ENCODE peak calls at places on chromosomes 13 and 19, in six cellular contexts. L is stimulated activated CD4-positive, alpha-beta T cell treated with anti-CD3 and anti-CD28 coated beads, Interleukin-2, amount 100 ng/mL, for 48 hours; K is PC-9; Y is HFF-Myc; X is ELR; V is erythroblast. M is an unnamed sample.

GRCh38 chr19:13937479-13938360 is 497 bp downstream of the PODNL1 start:
- DNase-seq in L (no peak), X (peak; percentile 17), V (no peak), Y (no peak), K (no peak), M (no peak)

GRCh38 chr13:34413538-34414210 is 528.4 kb upstream of the NBEA start:
- DNase-seq in V (no peak), K (no peak), X (no peak), Y (no peak), L (no peak), M (no peak)

GRCh38 chr13:83980322-83980721 is 98.0 kb upstream of the SLITRK1 start:
- DNase-seq in K (no peak), L (no peak), X (no peak), V (no peak), Y (no peak), M (no peak)

GRCh38 chr13:35733832-35734231 is 257.3 kb upstream of the MAB21L1 start:
- DNase-seq in L (no peak), Y (no peak), V (no peak), X (no peak), K (no peak), M (no peak)

GRCh38 chr13:27744861-27745260 is 47.4 kb upstream of the GSX1 start:
- DNase-seq in Y (no peak), V (no peak), L (no peak), X (no peak), K (no peak), M (no peak)

GRCh38 chr13:50376895-50377575 is 361.8 kb downstream of the KCNRG start:
- DNase-seq in X (no peak), L (no peak), V (peak; percentile 5), K (no peak), Y (no peak), M (peak; percentile 46)

GRCh38 chr19:43532571-43532961 is 422 bp upstream of the ZNF575 start:
- DNase-seq in L (no peak), X (no peak), V (no peak), Y (no peak), K (peak; percentile 58), M (peak; percentile 80)

GRCh38 chr19:49468746-49469447 is 5.1 kb upstream of the FLT3LG start:
- DNase-seq in V (peak; percentile 86), Y (peak; percentile 81), K (peak; percentile 44), L (no peak), X (peak; percentile 51), M (no peak)

GRCh38 chr13:36475468-36475867 is 43.2 kb downstream of the CCNA1 start:
- DNase-seq in K (peak; percentile 1), V (peak; percentile 19), L (no peak), X (peak; percentile 40), Y (no peak), M (peak; percentile 50)

GRCh38 chr19:7494416-7495098 is 5.7 kb upstream of the PEX11G start:
- DNase-seq in V (no peak), K (no peak), Y (no peak), L (no peak), X (no peak), M (peak; percentile 38)